ENCODE peak calls at places on chromosome 2, in six cellular contexts. P is HFF-Myc; O is CD4-positive, alpha-beta T cell; F is GM20000; A is A673; L is thoracic aorta. X is an unnamed sample.

GRCh38 chr2:86750240-86750839 is 30.2 kb downstream of the RMND5A start:
- DNase-seq in O (no peak), P (no peak), L (no peak), F (no peak), A (peak), X (no peak)

GRCh38 chr2:39033980-39034379 is 86.9 kb downstream of the SOS1 start:
- DNase-seq in L (no peak), P (no peak), O (no peak), A (no peak), F (no peak), X (no peak)

GRCh38 chr2:95526360-95527341 is 42.1 kb upstream of the TRIM43B start:
- DNase-seq in F (peak), A (peak), P (peak), O (peak), L (no peak), X (peak)

GRCh38 chr2:152505495-152505906 is 170.5 kb downstream of the FMNL2 start:
- DNase-seq in A (no peak), O (no peak), L (no peak), F (peak), P (no peak), X (no peak)

GRCh38 chr2:207241198-207241597 is 75.5 kb upstream of the KLF7 start:
- DNase-seq in O (no peak), F (no peak), L (no peak), A (no peak), P (no peak), X (peak)

GRCh38 chr2:207202645-207203044 is 36.9 kb upstream of the KLF7 start:
- DNase-seq in L (no peak), A (peak), P (peak), F (no peak), O (no peak), X (peak)

GRCh38 chr2:234998404-234999211 is 46.8 kb downstream of the SH3BP4 start:
- DNase-seq in O (no peak), L (no peak), P (no peak), A (no peak), F (no peak), X (no peak)

GRCh38 chr2:7048762-7049294 is 131.6 kb downstream of the RNF144A start:
- DNase-seq in L (no peak), A (no peak), F (no peak), P (no peak), O (no peak), X (no peak)

GRCh38 chr2:217830061-217830460 is 172.7 kb downstream of the TNS1 start:
- DNase-seq in L (no peak), F (no peak), A (no peak), P (no peak), O (no peak), X (no peak)

GRCh38 chr2:206353685-206354084 is 79.2 kb downstream of the ZDBF2 start:
- DNase-seq in P (peak), L (no peak), F (no peak), O (no peak), A (peak), X (no peak)

GRCh38 chr2:119431976-119432881 is 575 bp downstream of the TMEM37 start:
- DNase-seq in O (no peak), L (no peak), A (peak), P (no peak), F (no peak), X (no peak)

GRCh38 chr2:218708086-218708485 is 2.5 kb upstream of the TTLL4 start:
- DNase-seq in L (no peak), P (no peak), O (no peak), A (no peak), F (peak), X (peak)

GRCh38 chr2:46072146-46072820 is 224.9 kb upstream of the EPAS1 start:
- DNase-seq in A (no peak), L (no peak), P (no peak), O (no peak), F (no peak), X (no peak)

GRCh38 chr2:126467367-126468054 is 188.4 kb upstream of the GYPC start:
- DNase-seq in F (peak), A (no peak), O (no peak), L (no peak), P (no peak), X (peak)

GRCh38 chr2:207252979-207253640 is 87.4 kb upstream of the KLF7 start:
- DNase-seq in A (peak), P (no peak), F (no peak), L (no peak), O (no peak), X (no peak)

GRCh38 chr2:170369228-170369627 is 191.3 kb downstream of the MYO3B start:
- DNase-seq in L (no peak), A (no peak), F (no peak), P (no peak), O (no peak), X (no peak)

GRCh38 chr2:170371231-170371630 is 193.3 kb downstream of the MYO3B start:
- DNase-seq in F (no peak), A (no peak), O (no peak), P (no peak), L (no peak), X (peak)

GRCh38 chr2:170365686-170366085 is 187.7 kb downstream of the MYO3B start:
- DNase-seq in L (no peak), P (no peak), F (no peak), A (no peak), O (no peak), X (no peak)

GRCh38 chr2:170368370-170368769 is 190.4 kb downstream of the MYO3B start:
- DNase-seq in O (no peak), F (no peak), A (no peak), L (no peak), P (no peak), X (no peak)

GRCh38 chr2:170369894-170370293 is 191.9 kb downstream of the MYO3B start:
- DNase-seq in O (no peak), A (peak), L (no peak), F (no peak), P (no peak), X (no peak)
- TF ChIP-seq CTCF in O (peak), A (peak), L (peak), F (no peak), P (no peak), X (peak)

GRCh38 chr2:163266772-163267171 is 428.2 kb upstream of the KCNH7 start:
- DNase-seq in P (peak), F (no peak), L (no peak), A (no peak), O (no peak), X (no peak)
- TF ChIP-seq CTCF in P (no peak), F (no peak), L (no peak), A (no peak), O (no peak), X (no peak)

DNA sequence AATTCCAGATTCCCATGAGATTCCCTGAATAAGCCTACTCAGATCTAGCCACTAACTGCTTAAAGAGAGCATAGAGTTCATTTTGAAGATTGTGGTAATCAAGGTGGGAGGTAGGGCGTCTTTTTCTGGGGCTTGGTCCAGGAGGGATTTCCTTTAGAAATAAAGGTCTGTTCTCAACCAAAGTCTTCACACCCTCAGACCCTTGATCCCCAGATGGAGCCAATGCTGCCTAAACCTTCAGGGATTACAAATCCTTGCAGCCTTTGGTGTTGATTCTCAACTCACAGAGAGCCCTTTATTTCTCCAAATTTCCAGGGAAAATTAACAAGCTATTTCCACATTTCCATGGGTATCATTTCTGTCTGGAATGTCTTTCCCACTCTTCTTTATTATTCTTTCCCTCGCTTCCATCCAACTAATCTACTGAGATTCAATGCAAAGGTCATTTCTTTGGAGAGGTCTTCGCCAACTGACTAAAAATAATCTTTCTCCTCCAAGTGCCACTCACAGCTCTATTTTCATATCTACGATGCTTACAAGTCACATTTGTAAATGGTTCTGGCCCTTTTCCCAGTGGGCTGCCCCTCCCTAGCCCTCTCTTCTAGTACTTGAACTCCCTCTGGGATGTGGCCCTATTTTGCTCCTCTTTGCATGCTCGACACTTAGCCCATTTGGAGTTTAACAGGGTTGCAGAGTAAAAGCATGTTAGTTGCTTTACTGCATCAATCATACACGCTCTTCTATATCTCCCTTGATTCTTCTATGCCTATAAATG is 79.7 kb upstream of the SPATS2L start:
- DNase-seq in L (no peak), P (no peak), F (no peak), O (no peak), A (no peak), X (no peak)
- TF ChIP-seq CTCF in L (no peak), P (no peak), F (no peak), O (no peak), A (no peak), X (no peak)

GRCh38 chr2:148342091-148342490 is 302.5 kb upstream of the EPC2 start:
- DNase-seq in P (peak), L (no peak), O (no peak), A (no peak), F (no peak), X (no peak)
- TF ChIP-seq CTCF in P (no peak), L (no peak), O (no peak), A (no peak), F (no peak), X (no peak)

GRCh38 chr2:107529146-107529545 is 297.5 kb upstream of the RGPD4 start:
- DNase-seq in O (no peak), F (no peak), P (peak), L (no peak), A (no peak), X (no peak)
- TF ChIP-seq CTCF in O (no peak), F (no peak), P (no peak), L (no peak), A (no peak), X (no peak)

GRCh38 chr2:96596596-96596995 is 41.5 kb downstream of the KANSL3 start:
- DNase-seq in O (no peak), P (no peak), F (no peak), A (no peak), L (no peak), X (no peak)

GRCh38 chr2:96604104-96604503 is 34.0 kb downstream of the KANSL3 start:
- DNase-seq in A (no peak), P (no peak), L (no peak), F (no peak), O (no peak), X (no peak)

GRCh38 chr2:96601382-96602292 is 36.5 kb downstream of the KANSL3 start:
- DNase-seq in L (no peak), A (no peak), O (no peak), P (no peak), F (no peak), X (peak)

GRCh38 chr2:96599941-96600340 is 38.2 kb downstream of the KANSL3 start:
- DNase-seq in F (no peak), O (no peak), P (no peak), A (no peak), L (no peak), X (no peak)

GRCh38 chr2:96602330-96602823 is 35.7 kb downstream of the KANSL3 start:
- DNase-seq in F (no peak), L (no peak), O (no peak), A (no peak), P (no peak), X (peak)
- TF ChIP-seq CTCF in F (no peak), L (no peak), O (no peak), A (no peak), P (no peak), X (no peak)

DNA sequence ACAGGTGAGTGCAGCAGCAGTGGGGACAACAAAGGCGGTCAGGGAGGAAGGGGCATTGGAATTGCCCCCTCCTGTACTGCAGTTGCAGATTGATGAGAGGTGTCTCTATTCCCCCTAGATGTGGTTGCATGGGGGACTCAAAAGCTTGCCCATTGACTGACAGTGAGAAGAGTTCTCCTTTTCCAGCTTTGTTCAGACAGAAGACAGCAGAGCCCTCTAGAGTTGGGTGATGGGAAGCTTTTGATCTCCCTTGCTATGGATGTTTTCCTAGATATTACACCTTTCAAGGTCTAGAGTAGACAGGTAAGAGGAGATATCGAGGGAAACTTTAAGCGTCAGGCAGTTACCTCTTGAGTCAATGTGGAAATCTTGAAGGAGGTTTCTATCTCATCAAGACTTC is 2.9 kb downstream of the PROKR1 start:
- DNase-seq in A (peak), P (no peak), F (no peak), O (no peak), L (no peak), X (no peak)
- TF ChIP-seq CTCF in A (peak), P (no peak), F (no peak), O (no peak), L (no peak), X (no peak)